ENCODE peak calls at places on chromosomes 12 and 14, in nine cellular contexts. One of them, this sample, is unnamed.

GRCh38 chr12:6285063-6285477 is 25.4 kb upstream of the PLEKHG6 start:
- DNase-seq in cardiac muscle cell: peak
- DNase-seq in CD8-positive, alpha-beta T cell: no peak
- DNase-seq in A549: peak
- DNase-seq in cardiac fibroblast: peak
- DNase-seq in endodermal cell: peak
- DNase-seq in GM23338: peak
- DNase-seq in spleen: peak
- DNase-seq in adrenal gland: peak
- DNase-seq in this sample: no peak

GRCh38 chr12:121858662-121859572 is at the start of gene HPD:
- DNase-seq in cardiac muscle cell: peak
- DNase-seq in CD8-positive, alpha-beta T cell: no peak
- DNase-seq in A549: no peak
- DNase-seq in cardiac fibroblast: peak
- DNase-seq in endodermal cell: peak
- DNase-seq in GM23338: peak
- DNase-seq in spleen: no peak
- DNase-seq in adrenal gland: peak
- DNase-seq in this sample: peak

GRCh38 chr14:22131749-22132476 is 457.1 kb downstream of the DAD1 start:
- DNase-seq in cardiac muscle cell: no peak
- DNase-seq in CD8-positive, alpha-beta T cell: no peak
- DNase-seq in A549: no peak
- DNase-seq in cardiac fibroblast: no peak
- DNase-seq in endodermal cell: peak
- DNase-seq in GM23338: peak
- DNase-seq in spleen: no peak
- DNase-seq in adrenal gland: no peak
- DNase-seq in this sample: no peak

GRCh38 chr12:91272456-91273063 is 89.9 kb upstream of the DCN start:
- DNase-seq in cardiac muscle cell: peak
- DNase-seq in CD8-positive, alpha-beta T cell: no peak
- DNase-seq in A549: no peak
- DNase-seq in cardiac fibroblast: peak
- DNase-seq in endodermal cell: peak
- DNase-seq in GM23338: peak
- DNase-seq in spleen: no peak
- DNase-seq in adrenal gland: peak
- DNase-seq in this sample: peak

GRCh38 chr12:5433081-5433839 is 1.4 kb downstream of the NTF3 start:
- DNase-seq in cardiac muscle cell: no peak
- DNase-seq in CD8-positive, alpha-beta T cell: no peak
- DNase-seq in A549: no peak
- DNase-seq in cardiac fibroblast: no peak
- DNase-seq in endodermal cell: peak
- DNase-seq in GM23338: peak
- DNase-seq in spleen: no peak
- DNase-seq in adrenal gland: no peak
- DNase-seq in this sample: no peak

GRCh38 chr12:10366875-10367274 is 23.0 kb downstream of the KLRK1 start:
- DNase-seq in cardiac muscle cell: peak
- DNase-seq in CD8-positive, alpha-beta T cell: no peak
- DNase-seq in A549: no peak
- DNase-seq in cardiac fibroblast: peak
- DNase-seq in endodermal cell: no peak
- DNase-seq in GM23338: no peak
- DNase-seq in spleen: no peak
- DNase-seq in adrenal gland: no peak
- DNase-seq in this sample: no peak

GRCh38 chr12:30754383-30754749 is 385 bp downstream of the CAPRIN2 start:
- DNase-seq in cardiac muscle cell: no peak
- DNase-seq in CD8-positive, alpha-beta T cell: no peak
- DNase-seq in A549: peak
- DNase-seq in cardiac fibroblast: no peak
- DNase-seq in endodermal cell: no peak
- DNase-seq in GM23338: no peak
- DNase-seq in spleen: no peak
- DNase-seq in adrenal gland: no peak
- DNase-seq in this sample: no peak

GRCh38 chr12:120820885-120821510 is 83.2 kb downstream of the SPPL3 start:
- DNase-seq in cardiac muscle cell: no peak
- DNase-seq in CD8-positive, alpha-beta T cell: no peak
- DNase-seq in A549: no peak
- DNase-seq in cardiac fibroblast: no peak
- DNase-seq in endodermal cell: no peak
- DNase-seq in GM23338: no peak
- DNase-seq in spleen: no peak
- DNase-seq in adrenal gland: no peak
- DNase-seq in this sample: no peak

GRCh38 chr14:86404425-86404824 is 874.5 kb downstream of the FLRT2 start:
- DNase-seq in cardiac muscle cell: peak
- DNase-seq in CD8-positive, alpha-beta T cell: no peak
- DNase-seq in A549: no peak
- DNase-seq in cardiac fibroblast: no peak
- DNase-seq in endodermal cell: no peak
- DNase-seq in GM23338: peak
- DNase-seq in spleen: no peak
- DNase-seq in adrenal gland: no peak
- DNase-seq in this sample: no peak

GRCh38 chr12:43285248-43285647 is 266.8 kb downstream of the ADAMTS20 start:
- DNase-seq in cardiac muscle cell: peak
- DNase-seq in CD8-positive, alpha-beta T cell: no peak
- DNase-seq in A549: no peak
- DNase-seq in cardiac fibroblast: peak
- DNase-seq in endodermal cell: no peak
- DNase-seq in GM23338: no peak
- DNase-seq in spleen: no peak
- DNase-seq in adrenal gland: no peak
- DNase-seq in this sample: no peak

GRCh38 chr14:30243805-30244204 is 315.2 kb upstream of the G2E3 start:
- DNase-seq in cardiac muscle cell: peak
- DNase-seq in CD8-positive, alpha-beta T cell: no peak
- DNase-seq in A549: no peak
- DNase-seq in cardiac fibroblast: peak
- DNase-seq in endodermal cell: no peak
- DNase-seq in GM23338: no peak
- DNase-seq in spleen: no peak
- DNase-seq in adrenal gland: no peak
- DNase-seq in this sample: no peak

GRCh38 chr12:116594325-116595038 is 35.3 kb downstream of the MAP1LC3B2 start:
- DNase-seq in cardiac muscle cell: no peak
- DNase-seq in CD8-positive, alpha-beta T cell: peak
- DNase-seq in A549: no peak
- DNase-seq in cardiac fibroblast: no peak
- DNase-seq in endodermal cell: no peak
- DNase-seq in GM23338: no peak
- DNase-seq in spleen: peak
- DNase-seq in adrenal gland: peak
- DNase-seq in this sample: no peak

GRCh38 chr14:69996197-69996596 is 117.0 kb downstream of the SMOC1 start:
- DNase-seq in cardiac muscle cell: peak
- DNase-seq in CD8-positive, alpha-beta T cell: no peak
- DNase-seq in A549: no peak
- DNase-seq in cardiac fibroblast: peak
- DNase-seq in endodermal cell: no peak
- DNase-seq in GM23338: no peak
- DNase-seq in spleen: no peak
- DNase-seq in adrenal gland: no peak
- DNase-seq in this sample: no peak

GRCh38 chr12:32098112-32098511 is 8.5 kb upstream of the BICD1 start:
- DNase-seq in cardiac muscle cell: no peak
- DNase-seq in CD8-positive, alpha-beta T cell: no peak
- DNase-seq in A549: no peak
- DNase-seq in cardiac fibroblast: no peak
- DNase-seq in endodermal cell: no peak
- DNase-seq in GM23338: no peak
- DNase-seq in spleen: no peak
- DNase-seq in adrenal gland: no peak
- DNase-seq in this sample: no peak

GRCh38 chr12:77493311-77493710 is 337.4 kb upstream of the NAV3 start:
- DNase-seq in cardiac muscle cell: no peak
- DNase-seq in CD8-positive, alpha-beta T cell: no peak
- DNase-seq in A549: no peak
- DNase-seq in cardiac fibroblast: no peak
- DNase-seq in endodermal cell: no peak
- DNase-seq in GM23338: no peak
- DNase-seq in spleen: no peak
- DNase-seq in adrenal gland: no peak
- DNase-seq in this sample: no peak

GRCh38 chr12:116735951-116736599 is 1.8 kb downstream of the SPRING1 start:
- DNase-seq in cardiac muscle cell: no peak
- DNase-seq in CD8-positive, alpha-beta T cell: no peak
- DNase-seq in A549: no peak
- DNase-seq in cardiac fibroblast: no peak
- DNase-seq in endodermal cell: peak
- DNase-seq in GM23338: no peak
- DNase-seq in spleen: no peak
- DNase-seq in adrenal gland: peak
- DNase-seq in this sample: no peak

GRCh38 chr12:103503546-103504480 is 8.0 kb upstream of the C12orf42 start:
- DNase-seq in cardiac muscle cell: no peak
- DNase-seq in CD8-positive, alpha-beta T cell: peak
- DNase-seq in A549: no peak
- DNase-seq in cardiac fibroblast: no peak
- DNase-seq in endodermal cell: peak
- DNase-seq in GM23338: peak
- DNase-seq in spleen: peak
- DNase-seq in adrenal gland: peak
- DNase-seq in this sample: no peak

GRCh38 chr12:93438266-93439050 is 3.3 kb downstream of the UBE2N start:
- DNase-seq in cardiac muscle cell: no peak
- DNase-seq in CD8-positive, alpha-beta T cell: no peak
- DNase-seq in A549: no peak
- DNase-seq in cardiac fibroblast: no peak
- DNase-seq in endodermal cell: no peak
- DNase-seq in GM23338: no peak
- DNase-seq in spleen: no peak
- DNase-seq in adrenal gland: no peak
- DNase-seq in this sample: no peak

GRCh38 chr14:77708749-77709148 is 846 bp downstream of the SLIRP start:
- DNase-seq in cardiac muscle cell: no peak
- DNase-seq in CD8-positive, alpha-beta T cell: no peak
- DNase-seq in A549: no peak
- DNase-seq in cardiac fibroblast: no peak
- DNase-seq in endodermal cell: no peak
- DNase-seq in GM23338: no peak
- DNase-seq in spleen: no peak
- DNase-seq in adrenal gland: no peak
- DNase-seq in this sample: no peak

GRCh38 chr12:55244309-55244708 is at the start of gene OR6C74:
- DNase-seq in cardiac muscle cell: no peak
- DNase-seq in CD8-positive, alpha-beta T cell: no peak
- DNase-seq in A549: no peak
- DNase-seq in cardiac fibroblast: no peak
- DNase-seq in endodermal cell: no peak
- DNase-seq in GM23338: no peak
- DNase-seq in spleen: no peak
- DNase-seq in adrenal gland: no peak
- DNase-seq in this sample: no peak
- H3K4me3 ChIP-seq in cardiac muscle cell: no peak
- H3K4me3 ChIP-seq in CD8-positive, alpha-beta T cell: no peak
- H3K4me3 ChIP-seq in A549: no peak
- H3K4me3 ChIP-seq in cardiac fibroblast: no peak
- H3K4me3 ChIP-seq in endodermal cell: no peak
- H3K4me3 ChIP-seq in GM23338: no peak
- H3K4me3 ChIP-seq in spleen: no peak
- H3K4me3 ChIP-seq in adrenal gland: no peak
- H3K4me3 ChIP-seq in this sample: no peak

GRCh38 chr14:80637726-80638619 is 303.6 kb downstream of the CEP128 start:
- DNase-seq in cardiac muscle cell: no peak
- DNase-seq in CD8-positive, alpha-beta T cell: no peak
- DNase-seq in A549: no peak
- DNase-seq in cardiac fibroblast: peak
- DNase-seq in endodermal cell: no peak
- DNase-seq in GM23338: no peak
- DNase-seq in spleen: no peak
- DNase-seq in adrenal gland: no peak
- DNase-seq in this sample: no peak

GRCh38 chr14:80638620-80639215 is 302.8 kb downstream of the CEP128 start:
- DNase-seq in cardiac muscle cell: peak
- DNase-seq in CD8-positive, alpha-beta T cell: no peak
- DNase-seq in A549: peak
- DNase-seq in cardiac fibroblast: peak
- DNase-seq in endodermal cell: no peak
- DNase-seq in GM23338: no peak
- DNase-seq in spleen: no peak
- DNase-seq in adrenal gland: no peak
- DNase-seq in this sample: no peak

GRCh38 chr14:80634106-80634758 is 307.3 kb downstream of the CEP128 start:
- DNase-seq in cardiac muscle cell: peak
- DNase-seq in CD8-positive, alpha-beta T cell: no peak
- DNase-seq in A549: no peak
- DNase-seq in cardiac fibroblast: peak
- DNase-seq in endodermal cell: no peak
- DNase-seq in GM23338: no peak
- DNase-seq in spleen: no peak
- DNase-seq in adrenal gland: no peak
- DNase-seq in this sample: no peak

GRCh38 chr14:80636071-80636470 is 305.5 kb downstream of the CEP128 start:
- DNase-seq in cardiac muscle cell: peak
- DNase-seq in CD8-positive, alpha-beta T cell: no peak
- DNase-seq in A549: no peak
- DNase-seq in cardiac fibroblast: peak
- DNase-seq in endodermal cell: no peak
- DNase-seq in GM23338: peak
- DNase-seq in spleen: no peak
- DNase-seq in adrenal gland: no peak
- DNase-seq in this sample: no peak
- TF ChIP-seq CTCF in cardiac muscle cell: peak
- TF ChIP-seq CTCF in CD8-positive, alpha-beta T cell: no peak
- TF ChIP-seq CTCF in A549: peak
- TF ChIP-seq CTCF in cardiac fibroblast: peak
- TF ChIP-seq CTCF in endodermal cell: peak
- TF ChIP-seq CTCF in GM23338: no peak
- TF ChIP-seq CTCF in spleen: no peak
- TF ChIP-seq CTCF in adrenal gland: no peak
- TF ChIP-seq CTCF in this sample: no peak

DNA sequence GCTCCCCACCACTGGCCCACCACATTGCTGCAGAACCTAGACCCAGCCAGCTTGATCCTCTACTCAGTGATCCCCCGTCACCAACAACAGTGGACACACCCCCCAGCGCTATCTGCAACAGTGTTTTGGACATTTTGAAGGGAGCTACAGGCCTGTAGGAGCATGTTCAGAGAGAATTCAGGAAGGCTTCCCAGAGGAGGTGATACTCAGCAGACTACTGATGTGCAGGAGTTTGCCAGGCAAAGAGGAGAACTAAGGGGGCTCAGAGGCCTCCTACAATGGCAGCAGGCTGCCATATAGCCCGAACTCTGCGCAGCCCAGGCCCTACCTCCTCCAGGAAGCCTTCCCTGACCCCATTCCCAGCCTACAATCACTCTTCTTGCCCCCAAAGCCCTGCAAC is 70.0 kb downstream of the SYNE3 start:
- DNase-seq in cardiac muscle cell: no peak
- DNase-seq in CD8-positive, alpha-beta T cell: no peak
- DNase-seq in A549: no peak
- DNase-seq in cardiac fibroblast: no peak
- DNase-seq in endodermal cell: no peak
- DNase-seq in GM23338: no peak
- DNase-seq in spleen: no peak
- DNase-seq in adrenal gland: no peak
- DNase-seq in this sample: no peak
- H3K4me3 ChIP-seq in cardiac muscle cell: no peak
- H3K4me3 ChIP-seq in CD8-positive, alpha-beta T cell: no peak
- H3K4me3 ChIP-seq in A549: no peak
- H3K4me3 ChIP-seq in cardiac fibroblast: no peak
- H3K4me3 ChIP-seq in endodermal cell: no peak
- H3K4me3 ChIP-seq in GM23338: no peak
- H3K4me3 ChIP-seq in spleen: no peak
- H3K4me3 ChIP-seq in adrenal gland: no peak
- H3K4me3 ChIP-seq in this sample: no peak

GRCh38 chr12:20420557-20420956 is 52.2 kb downstream of the PDE3A start:
- DNase-seq in cardiac muscle cell: no peak
- DNase-seq in CD8-positive, alpha-beta T cell: no peak
- DNase-seq in A549: no peak
- DNase-seq in cardiac fibroblast: peak
- DNase-seq in endodermal cell: no peak
- DNase-seq in GM23338: no peak
- DNase-seq in spleen: no peak
- DNase-seq in adrenal gland: no peak
- DNase-seq in this sample: no peak
- TF ChIP-seq CTCF in cardiac muscle cell: no peak
- TF ChIP-seq CTCF in CD8-positive, alpha-beta T cell: no peak
- TF ChIP-seq CTCF in A549: no peak
- TF ChIP-seq CTCF in cardiac fibroblast: no peak
- TF ChIP-seq CTCF in endodermal cell: no peak
- TF ChIP-seq CTCF in GM23338: no peak
- TF ChIP-seq CTCF in spleen: no peak
- TF ChIP-seq CTCF in adrenal gland: no peak
- TF ChIP-seq CTCF in this sample: no peak

This sample was measured in coronary artery.